ENCODE peak calls at places on chromosomes 3 and 15, in eight cellular contexts. P, K, L, G, D, J, Y and B are unnamed samples. For H3K4me1, the result is how much of the 10 kb centered on the place peaks cover.

GRCh38 chr3:96966181-96966929 is 152.0 kb downstream of the EPHA6 start:
- DNase-seq in P (no peak), K (no peak), L (peak), G (peak), D (no peak), J (no peak), Y (no peak), B (no peak)

GRCh38 chr3:148379763-148380162 is 317.9 kb upstream of the AGTR1 start:
- DNase-seq in P (peak), K (peak), L (peak), G (peak), D (peak), J (peak), Y (peak), B (peak)

GRCh38 chr3:35744419-35744818 is 105.1 kb downstream of the ARPP21 start:
- DNase-seq in P (no peak), K (no peak), L (no peak), G (no peak), D (peak), J (peak), Y (no peak), B (no peak)

GRCh38 chr3:186476044-186476468 is 68.1 kb downstream of the CRYGS start:
- DNase-seq in P (no peak), K (peak), L (no peak), G (no peak), D (no peak), J (no peak), Y (no peak), B (no peak)

GRCh38 chr3:159787191-159787590 is 201.4 kb upstream of the IL12A start:
- DNase-seq in P (no peak), K (no peak), L (peak), G (peak), D (no peak), J (no peak), Y (peak), B (no peak)

GRCh38 chr3:174247671-174248070 is 611.5 kb upstream of the NAALADL2 start:
- DNase-seq in P (no peak), K (peak), L (no peak), G (no peak), D (no peak), J (no peak), Y (no peak), B (no peak)

GRCh38 chr3:119310052-119310451 is 15.9 kb downstream of the ARHGAP31 start:
- DNase-seq in P (no peak), K (no peak), L (peak), G (peak), D (peak), J (peak), Y (no peak), B (no peak)

GRCh38 chr3:70832811-70833509 is 520.5 kb upstream of the MDFIC2 start:
- DNase-seq in P (no peak), K (no peak), L (no peak), G (peak), D (no peak), J (no peak), Y (no peak), B (no peak)

GRCh38 chr3:71053495-71053894 is 530.0 kb downstream of the FOXP1 start:
- DNase-seq in P (no peak), K (no peak), L (no peak), G (no peak), D (no peak), J (no peak), Y (no peak), B (no peak)

GRCh38 chr15:81002254-81003022 is 1.7 kb downstream of the TLNRD1 start:
- DNase-seq in P (peak), K (no peak), L (no peak), G (peak), D (peak), J (peak), Y (no peak), B (no peak)

GRCh38 chr3:22308866-22309265 is 557.9 kb upstream of the ZNF385D start:
- DNase-seq in P (no peak), K (no peak), L (no peak), G (no peak), D (no peak), J (no peak), Y (no peak), B (no peak)

GRCh38 chr3:123559040-123559861 is 25.6 kb downstream of the HACD2 start:
- DNase-seq in P (peak), K (peak), L (peak), G (peak), D (peak), J (peak), Y (peak), B (peak)

GRCh38 chr3:57939776-57940175 is 68.4 kb upstream of the FLNB start:
- DNase-seq in P (no peak), K (no peak), L (no peak), G (no peak), D (no peak), J (peak), Y (no peak), B (no peak)

GRCh38 chr3:98172621-98173020 is 6.1 kb downstream of the OR5H15 start:
- DNase-seq in P (no peak), K (no peak), L (peak), G (no peak), D (no peak), J (no peak), Y (no peak), B (no peak)

GRCh38 chr3:164451083-164451910 is 627.0 kb downstream of the SI start:
- DNase-seq in P (no peak), K (no peak), L (no peak), G (peak), D (peak), J (peak), Y (no peak), B (no peak)

GRCh38 chr15:61749169-61749568 is 311.1 kb downstream of the VPS13C start:
- DNase-seq in P (no peak), K (no peak), L (peak), G (no peak), D (no peak), J (no peak), Y (no peak), B (no peak)

GRCh38 chr15:44101944-44102343 is 93.1 kb downstream of the FRMD5 start:
- DNase-seq in P (no peak), K (no peak), L (peak), G (peak), D (no peak), J (no peak), Y (no peak), B (no peak)

DNA sequence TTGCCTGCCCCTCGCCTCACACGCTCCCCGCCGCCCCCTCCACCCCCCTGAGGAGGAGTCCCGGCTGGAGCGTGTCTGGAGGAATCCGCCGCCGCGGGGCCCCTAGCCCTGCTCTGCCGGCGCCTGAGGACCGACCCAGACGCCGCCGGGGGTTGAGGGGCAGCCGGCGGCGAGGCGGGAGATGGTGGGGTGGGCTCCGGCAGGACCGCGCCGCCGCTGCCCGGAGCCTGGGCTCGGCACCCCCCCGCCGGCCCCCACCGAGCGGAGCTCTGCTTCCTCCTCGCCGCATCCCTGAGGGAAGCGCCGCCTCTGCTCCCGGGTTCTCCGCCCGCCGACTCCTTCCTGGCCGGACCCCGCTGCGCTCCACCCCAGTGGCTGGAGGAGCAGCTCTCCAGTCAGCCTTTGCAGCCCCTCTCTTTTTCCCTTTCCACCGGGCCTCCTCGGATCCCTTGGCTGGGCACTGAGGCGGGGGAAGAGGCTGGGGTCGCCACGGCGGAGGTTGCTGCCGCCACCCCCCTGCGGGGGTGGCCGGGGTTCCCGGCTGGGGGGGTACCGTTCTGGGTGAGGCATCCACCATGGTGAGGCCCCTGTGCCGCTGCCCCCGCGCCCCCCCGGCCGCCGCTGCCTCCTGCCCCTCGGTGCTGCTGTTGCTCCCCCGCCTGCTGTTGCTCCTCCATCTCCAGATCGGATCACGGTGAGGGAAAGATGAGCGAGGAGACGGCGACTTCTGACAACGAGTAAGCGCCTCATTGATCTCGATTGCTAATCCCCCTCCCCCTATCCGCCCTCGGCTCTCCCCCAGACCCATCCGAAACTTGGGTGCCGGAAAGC is at the start of gene SPRED1:
- DNase-seq in P (peak), K (peak), L (peak), G (peak), D (peak), J (peak), Y (peak), B (peak)
- H3K27ac ChIP-seq in P (peak), K (peak), L (peak), G (peak), D (peak), J (peak), Y (peak), B (peak)

GRCh38 chr15:73522011-73522410 is 79.0 kb downstream of the REC114 start:
- DNase-seq in P (no peak), K (no peak), L (no peak), G (no peak), D (no peak), J (no peak), Y (no peak), B (no peak)
- H3K4me1 ChIP-seq in P (under half), K (under half), L (under half), G (under half), D (under half), J (under half), Y (under half), B (under half)

GRCh38 chr3:50604628-50605588 is 6.7 kb downstream of the CISH start:
- DNase-seq in P (no peak), K (no peak), L (no peak), G (no peak), D (no peak), J (no peak), Y (no peak), B (peak)
- TF ChIP-seq EZH2phosphoT487 in P (no peak), K (no peak), L (no peak), G (no peak), D (no peak), J (no peak), Y (no peak), B (no peak)

GRCh38 chr15:60611592-60612346 is 132.8 kb upstream of the ICE2 start:
- DNase-seq in P (no peak), K (no peak), L (no peak), G (peak), D (no peak), J (no peak), Y (no peak), B (no peak)

GRCh38 chr15:60602323-60602722 is 123.4 kb upstream of the ICE2 start:
- DNase-seq in P (no peak), K (no peak), L (no peak), G (no peak), D (no peak), J (no peak), Y (no peak), B (no peak)

GRCh38 chr15:60601098-60601497 is 122.2 kb upstream of the ICE2 start:
- DNase-seq in P (no peak), K (no peak), L (no peak), G (no peak), D (no peak), J (no peak), Y (no peak), B (no peak)

DNA sequence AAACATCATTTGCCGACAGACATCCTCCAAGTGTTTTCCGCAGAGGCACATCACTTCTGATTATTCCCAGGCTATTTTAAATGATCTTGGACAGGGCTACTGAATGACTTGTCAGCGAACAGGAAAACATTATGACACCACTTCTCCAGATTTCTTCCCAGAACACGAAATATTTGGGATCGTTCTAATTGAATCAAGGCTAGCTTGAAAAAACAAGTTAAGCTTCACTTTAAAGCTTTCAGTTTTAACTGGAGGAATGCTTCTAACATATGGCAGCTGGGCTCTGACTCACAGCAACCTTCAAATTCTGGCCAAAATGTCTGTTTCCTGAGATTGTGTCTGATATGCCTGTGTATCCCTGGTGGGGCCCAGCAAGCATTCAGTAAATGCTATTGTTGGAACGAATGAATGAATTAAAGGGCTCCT is 127.0 kb upstream of the ICE2 start:
- DNase-seq in P (no peak), K (peak), L (no peak), G (peak), D (no peak), J (no peak), Y (no peak), B (no peak)
- H3K27ac ChIP-seq in P (no peak), K (peak), L (no peak), G (peak), D (no peak), J (no peak), Y (no peak), B (no peak)

GRCh38 chr3:78734048-78734637 is 1033.7 kb downstream of the ROBO1 start:
- DNase-seq in P (no peak), K (no peak), L (peak), G (peak), D (peak), J (no peak), Y (no peak), B (no peak)

GRCh38 chr3:78729921-78730320 is 1037.9 kb downstream of the ROBO1 start:
- DNase-seq in P (no peak), K (no peak), L (no peak), G (peak), D (no peak), J (no peak), Y (no peak), B (no peak)

GRCh38 chr3:78732893-78733292 is 1034.9 kb downstream of the ROBO1 start:
- DNase-seq in P (no peak), K (no peak), L (no peak), G (no peak), D (no peak), J (no peak), Y (no peak), B (no peak)

GRCh38 chr3:78728406-78729145 is 1039.2 kb downstream of the ROBO1 start:
- DNase-seq in P (no peak), K (peak), L (no peak), G (peak), D (peak), J (peak), Y (peak), B (no peak)

GRCh38 chr3:78732471-78732870 is 1035.3 kb downstream of the ROBO1 start:
- DNase-seq in P (no peak), K (no peak), L (no peak), G (no peak), D (no peak), J (no peak), Y (no peak), B (no peak)
- H3K4me1 ChIP-seq in P (under half), K (under half), L (under half), G (under half), D (under half), J (under half), Y (under half), B (under half)

DNA sequence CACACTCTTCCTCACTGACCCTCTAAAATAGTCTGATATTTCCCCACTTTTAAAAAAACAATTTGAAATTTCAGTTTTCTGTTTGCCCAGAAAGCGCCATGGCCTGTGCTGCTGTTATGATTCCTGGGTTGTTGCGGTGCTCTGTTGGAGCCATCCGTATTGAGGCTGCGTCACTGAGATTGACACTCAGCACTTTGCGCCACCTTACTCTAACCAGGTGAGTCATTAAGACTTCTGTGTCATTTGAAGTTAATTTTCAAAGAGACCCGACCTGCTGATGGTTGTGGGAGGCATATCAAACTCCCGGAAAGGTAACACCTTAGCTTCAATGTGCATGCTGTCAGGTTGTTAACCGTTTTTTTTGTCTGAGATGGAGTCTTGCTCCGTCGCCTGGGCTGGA is 5.8 kb downstream of the OXNAD1 start:
- DNase-seq in P (no peak), K (no peak), L (no peak), G (no peak), D (no peak), J (no peak), Y (no peak), B (no peak)
- TF ChIP-seq EZH2phosphoT487 in P (no peak), K (no peak), L (no peak), G (no peak), D (no peak), J (no peak), Y (no peak), B (no peak)

DNA sequence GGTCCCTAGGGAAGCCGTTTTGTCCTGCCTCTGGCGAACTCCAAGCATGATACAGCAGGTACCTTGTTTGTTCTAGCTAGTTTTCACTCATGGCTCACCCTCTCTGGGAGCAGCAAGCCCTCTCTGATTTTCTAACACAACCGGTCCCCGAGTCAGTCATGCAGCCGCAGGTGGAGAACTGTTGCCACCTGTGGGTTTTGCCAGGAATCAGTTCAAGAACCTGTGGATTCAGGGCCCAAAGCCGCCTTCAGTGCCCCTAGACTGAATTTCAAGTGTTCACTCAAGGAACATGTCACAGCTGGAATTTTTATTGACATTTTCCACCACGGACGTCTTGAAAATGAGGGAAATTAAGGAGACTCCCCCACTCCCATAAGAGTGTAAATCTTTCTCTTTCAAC is 13.3 kb upstream of the LRRK1 start:
- DNase-seq in P (no peak), K (no peak), L (peak), G (no peak), D (peak), J (no peak), Y (no peak), B (no peak)
- H3K27ac ChIP-seq in P (no peak), K (no peak), L (no peak), G (no peak), D (no peak), J (no peak), Y (no peak), B (no peak)